ENCODE peak calls at places on chromosomes 13 and 19, in ten cellular contexts. Z, D, V, J, N, O, Y, R, I and F are unnamed samples.

GRCh38 chr19:1487576-1488281 is 2.4 kb downstream of the PCSK4 start:
- DNase-seq in D (no peak), J (no peak), O (no peak), N (no peak), I (no peak), Y (no peak), R (no peak), V (no peak), Z (no peak), F (no peak)

GRCh38 chr19:295687-296370 is 4.6 kb upstream of the PLPP2 start:
- DNase-seq in N (no peak), I (peak), R (no peak), Y (no peak), V (no peak), J (no peak), Z (no peak), D (no peak), O (no peak), F (no peak)

GRCh38 chr19:33661336-33661735 is 39.6 kb downstream of the CHST8 start:
- DNase-seq in O (no peak), R (no peak), Z (no peak), J (no peak), N (no peak), D (no peak), V (no peak), I (peak), Y (no peak), F (peak)

GRCh38 chr19:49014123-49014869 is 2.6 kb downstream of the LHB start:
- DNase-seq in Z (no peak), O (no peak), I (no peak), J (no peak), V (no peak), D (no peak), Y (no peak), R (no peak), N (no peak), F (no peak)

GRCh38 chr19:35988824-35989223 is 6.2 kb upstream of the SDHAF1 start:
- DNase-seq in I (no peak), J (no peak), Z (no peak), N (no peak), O (no peak), Y (no peak), R (no peak), V (no peak), D (no peak), F (no peak)

GRCh38 chr13:29897102-29897501 is 46.7 kb upstream of the UBL3 start:
- DNase-seq in J (no peak), N (no peak), O (no peak), I (no peak), D (no peak), V (no peak), Y (no peak), R (no peak), Z (no peak), F (no peak)

GRCh38 chr19:33818426-33818825 is 21.8 kb downstream of the KCTD15 start:
- DNase-seq in Z (no peak), R (no peak), Y (no peak), I (peak), V (no peak), O (no peak), N (no peak), J (no peak), D (no peak), F (no peak)

GRCh38 chr13:50353651-50354415 is 338.6 kb downstream of the KCNRG start:
- DNase-seq in O (no peak), I (no peak), D (no peak), V (peak), J (no peak), Y (no peak), N (peak), Z (no peak), R (no peak), F (no peak)

GRCh38 chr13:113407103-113407530 is 43.2 kb upstream of the GRTP1 start:
- DNase-seq in I (peak), R (no peak), J (no peak), Y (no peak), Z (no peak), O (no peak), V (no peak), N (no peak), D (no peak), F (no peak)

GRCh38 chr13:90205911-90206310 is 1141.6 kb upstream of the MIR17HG start:
- DNase-seq in J (no peak), D (no peak), Z (no peak), V (no peak), N (no peak), I (no peak), Y (no peak), O (no peak), R (no peak), F (no peak)

GRCh38 chr13:41811588-41812021 is 149.3 kb downstream of the VWA8 start:
- DNase-seq in N (no peak), Y (no peak), O (no peak), D (no peak), I (no peak), Z (no peak), R (no peak), J (no peak), V (no peak), F (no peak)

GRCh38 chr13:23575632-23576031 is 5.4 kb downstream of the TNFRSF19 start:
- DNase-seq in I (no peak), Z (no peak), O (no peak), R (no peak), N (no peak), D (no peak), V (no peak), Y (no peak), J (no peak), F (no peak)

GRCh38 chr13:61128850-61129645 is 286.6 kb downstream of the PCDH20 start:
- DNase-seq in R (no peak), N (no peak), V (no peak), J (no peak), D (no peak), O (no peak), Z (no peak), Y (no peak), I (no peak), F (no peak)

GRCh38 chr19:31890230-31890629 is 455.2 kb upstream of the ZNF507 start:
- DNase-seq in O (no peak), Z (no peak), J (no peak), I (no peak), R (no peak), Y (peak), N (no peak), D (no peak), V (no peak), F (no peak)

GRCh38 chr13:52348081-52348480 is 57.9 kb downstream of the THSD1 start:
- DNase-seq in Y (no peak), J (peak), Z (no peak), D (no peak), R (no peak), I (no peak), V (peak), O (no peak), N (peak), F (no peak)

GRCh38 chr13:24071423-24072075 is 89.0 kb upstream of the SPATA13 start:
- DNase-seq in N (peak), V (peak), D (no peak), I (no peak), O (no peak), J (no peak), Z (no peak), Y (no peak), R (no peak), F (no peak)

GRCh38 chr13:31947506-31947905 is 84.1 kb upstream of the FRY start:
- DNase-seq in O (no peak), Z (no peak), I (no peak), R (no peak), J (no peak), N (no peak), Y (peak), V (no peak), D (no peak), F (no peak)

GRCh38 chr13:49472186-49472585 is 23.6 kb upstream of the PHF11 start:
- DNase-seq in N (no peak), I (no peak), J (no peak), Y (no peak), O (no peak), D (no peak), R (no peak), V (peak), Z (no peak), F (no peak)

GRCh38 chr19:24054044-24054935 is 32.7 kb upstream of the ZNF254 start:
- DNase-seq in D (no peak), V (peak), O (no peak), N (peak), Z (no peak), Y (no peak), J (peak), I (no peak), R (peak), F (no peak)

DNA sequence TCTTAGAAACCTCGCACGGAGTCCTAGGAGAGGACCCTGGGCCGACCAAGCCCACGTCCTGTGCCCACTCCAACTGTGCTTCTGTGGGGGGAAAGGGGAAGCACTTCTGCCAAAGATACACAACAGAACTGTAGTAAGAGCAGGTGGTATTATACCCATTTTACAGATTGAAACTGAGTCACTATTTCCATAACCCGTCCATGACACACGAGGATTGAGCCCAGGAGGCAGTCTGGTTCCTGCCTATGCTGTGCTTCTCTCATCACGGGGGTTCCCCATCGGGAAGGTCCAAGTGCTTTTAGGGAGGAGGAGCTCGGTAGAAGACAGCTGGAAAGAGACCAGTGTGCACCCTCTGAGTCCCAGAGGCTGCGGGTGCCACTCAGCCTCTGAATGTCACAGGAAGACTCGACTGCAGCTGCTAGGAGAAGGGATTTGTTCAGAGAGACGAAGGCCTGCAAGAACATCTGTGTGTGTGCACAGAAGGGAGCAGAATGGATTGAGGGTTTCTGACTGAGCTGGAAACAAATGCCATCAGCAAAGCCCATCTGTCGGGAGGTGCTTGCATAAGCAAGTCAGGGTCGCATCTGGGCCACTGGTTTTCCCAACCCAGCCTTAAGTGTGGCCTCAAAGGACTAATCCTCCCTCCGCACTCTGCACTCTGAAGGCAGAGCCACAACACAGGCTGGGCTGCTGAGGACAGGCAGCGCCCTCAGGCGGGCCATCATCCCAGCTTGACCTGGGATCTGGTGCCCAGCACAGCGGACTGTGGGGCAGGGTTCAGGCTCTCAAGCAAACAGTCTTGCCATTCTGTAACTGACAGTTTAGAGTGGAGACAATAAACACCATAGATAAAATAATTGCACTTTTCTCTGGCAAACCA is 150.0 kb downstream of the DPF1 start:
- DNase-seq in V (no peak), Z (no peak), R (no peak), O (peak), N (no peak), J (no peak), Y (peak), D (no peak), I (no peak), F (no peak)
- TF ChIP-seq CTCF in V (no peak), Z (no peak), R (no peak), O (peak), N (no peak), J (no peak), Y (peak), D (peak), I (no peak), F (no peak)

GRCh38 chr19:57578487-57579205 is at the start of gene ZNF416:
- DNase-seq in O (peak), I (peak), J (peak), R (peak), N (peak), Z (peak), Y (peak), D (peak), V (peak), F (peak)
- TF ChIP-seq CTCF in O (no peak), I (no peak), J (peak), R (no peak), N (peak), Z (no peak), Y (no peak), D (peak), V (peak), F (no peak)

GRCh38 chr13:39415403-39415802 is 187.6 kb downstream of the LHFPL6 start:
- DNase-seq in I (no peak), D (no peak), V (peak), O (peak), J (no peak), Y (peak), N (peak), Z (peak), R (no peak), F (no peak)
- TF ChIP-seq CTCF in I (no peak), D (peak), V (peak), O (peak), J (peak), Y (peak), N (peak), Z (peak), R (peak), F (no peak)

DNA sequence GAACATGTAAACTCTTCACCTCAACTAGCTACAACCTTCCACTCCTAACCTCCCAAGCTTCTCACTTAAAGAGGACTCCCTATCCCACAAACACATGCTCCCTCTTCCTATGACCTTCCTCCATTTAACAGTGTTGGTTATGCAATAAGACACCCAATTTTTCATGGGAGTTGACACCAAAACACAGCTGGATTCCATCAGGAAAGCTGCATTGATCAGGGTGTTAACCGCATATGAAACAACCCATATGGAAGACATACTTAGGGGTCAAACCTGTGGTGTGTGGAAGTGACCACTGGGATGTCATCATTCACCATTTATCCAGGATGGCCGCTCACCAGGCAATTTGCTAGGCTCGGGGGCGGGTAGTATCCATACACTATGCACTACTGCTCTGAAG is 21.9 kb downstream of the ZNF473 start:
- DNase-seq in D (no peak), Z (no peak), N (no peak), J (no peak), Y (no peak), R (no peak), I (no peak), V (no peak), O (no peak), F (no peak)
- TF ChIP-seq CTCF in D (no peak), Z (no peak), N (no peak), J (no peak), Y (no peak), R (no peak), I (no peak), V (no peak), O (no peak), F (no peak)

GRCh38 chr19:41616785-41617621 is 9.9 kb downstream of the CEACAM4 start:
- DNase-seq in V (peak), R (peak), Y (peak), D (no peak), J (no peak), O (no peak), I (no peak), Z (no peak), N (no peak), F (no peak)
- TF ChIP-seq CTCF in V (no peak), R (no peak), Y (no peak), D (no peak), J (no peak), O (no peak), I (no peak), Z (no peak), N (no peak), F (no peak)

GRCh38 chr19:40502647-40503046 is 35.8 kb downstream of the SPTBN4 start:
- DNase-seq in V (no peak), D (no peak), Y (peak), O (no peak), Z (no peak), N (peak), I (no peak), R (peak), J (no peak), F (no peak)
- TF ChIP-seq CTCF in V (no peak), D (peak), Y (peak), O (peak), Z (no peak), N (peak), I (no peak), R (peak), J (no peak), F (no peak)